ENCODE peak calls at places on chromosome 10, in five cellular contexts. G, O, P, L and W are unnamed samples.
A peak's percentile ranks its signal among the peaks of the same experiment; 100 is the strongest.

GRCh38 chr10:36636285-36636839 is 489.0 kb upstream of the ANKRD30A start:
- DNase-seq in G (no peak), L (no peak), P (no peak), O (no peak), W (no peak)

GRCh38 chr10:6299743-6300105 is 97.0 kb downstream of the PFKFB3 start:
- DNase-seq in P (no peak), O (no peak), G (no peak), L (no peak), W (no peak)

GRCh38 chr10:27742926-27743735 is 2.5 kb downstream of the MKX start:
- DNase-seq in G (peak; percentile 12), P (no peak), O (no peak), L (peak; percentile 49), W (no peak)

GRCh38 chr10:107740962-107741690 is 576.6 kb upstream of the SORCS1 start:
- DNase-seq in G (no peak), L (no peak), O (no peak), P (no peak), W (no peak)

GRCh38 chr10:73893386-73893785 is 17.5 kb upstream of the PLAU start:
- DNase-seq in P (no peak), G (no peak), L (no peak), O (no peak), W (no peak)

GRCh38 chr10:45592432-45592831 is 80.1 kb downstream of the ZFAND4 start:
- DNase-seq in P (no peak), L (no peak), O (no peak), G (no peak), W (peak; percentile 20)

GRCh38 chr10:62182595-62182994 is 86.0 kb downstream of the RTKN2 start:
- DNase-seq in L (no peak), P (no peak), O (no peak), G (no peak), W (no peak)

GRCh38 chr10:19767876-19768275 is 48.4 kb upstream of the PLXDC2 start:
- DNase-seq in G (no peak), O (no peak), P (no peak), L (no peak), W (no peak)

GRCh38 chr10:91313-91712 is 42.2 kb upstream of the TUBB8 start:
- DNase-seq in P (no peak), O (no peak), G (no peak), L (no peak), W (no peak)

GRCh38 chr10:132439424-132440163 is 42.6 kb downstream of the PWWP2B start:
- DNase-seq in O (no peak), P (no peak), G (no peak), L (no peak), W (no peak)

GRCh38 chr10:61931620-61932332 is 30.3 kb downstream of the ARID5B start:
- DNase-seq in P (no peak), L (no peak), O (no peak), G (no peak), W (no peak)

GRCh38 chr10:86064219-86064618 is 302.4 kb downstream of the GRID1 start:
- DNase-seq in L (no peak), O (no peak), P (peak; percentile 71), G (no peak), W (no peak)

GRCh38 chr10:23263441-23264164 is 71.5 kb downstream of the PTF1A start:
- DNase-seq in O (no peak), G (no peak), L (no peak), P (no peak), W (no peak)

GRCh38 chr10:131110241-131110783 is 201.2 kb downstream of the TCERG1L start:
- DNase-seq in O (no peak), G (no peak), L (no peak), P (no peak), W (no peak)

GRCh38 chr10:30637881-30638467 is 8.4 kb upstream of the LYZL2 start:
- DNase-seq in O (peak; percentile 70), G (no peak), P (no peak), L (no peak), W (peak; percentile 7)

GRCh38 chr10:71696635-71697326 is 22.8 kb downstream of the C10orf105 start:
- DNase-seq in L (peak; percentile 76), P (no peak), O (peak; percentile 55), G (peak; percentile 64), W (no peak)

GRCh38 chr10:100565206-100565985 is 29.7 kb downstream of the HIF1AN start:
- DNase-seq in O (no peak), L (no peak), P (peak; percentile 62), G (no peak), W (no peak)

GRCh38 chr10:125023269-125023668 is 81.3 kb downstream of the ZRANB1 start:
- DNase-seq in O (no peak), G (no peak), P (no peak), L (peak; percentile 44), W (no peak)

GRCh38 chr10:94402204-94403033 is at the start of gene TBC1D12:
- DNase-seq in G (no peak), O (peak; percentile 97), P (peak; percentile 97), L (peak; percentile 96), W (peak; percentile 97)

GRCh38 chr10:124680675-124681074 is 63.5 kb downstream of the FAM53B start:
- DNase-seq in O (peak; percentile 64), L (peak; percentile 80), P (no peak), G (no peak), W (no peak)

GRCh38 chr10:80487791-80488538 is 33.9 kb downstream of the TSPAN14 start:
- DNase-seq in P (no peak), L (peak; percentile 83), O (peak; percentile 69), G (no peak), W (no peak)

GRCh38 chr10:24209946-24210491 is 1.1 kb downstream of the KIAA1217 start:
- DNase-seq in L (no peak), G (peak; percentile 22), O (no peak), P (no peak), W (no peak)

GRCh38 chr10:63901916-63902315 is 380.7 kb downstream of the REEP3 start:
- DNase-seq in G (no peak), L (no peak), O (no peak), P (no peak), W (no peak)

GRCh38 chr10:31908157-31908556 is 20.5 kb downstream of the ARHGAP12 start:
- DNase-seq in G (no peak), L (no peak), P (no peak), O (no peak), W (no peak)

GRCh38 chr10:94760586-94761178 is 1.8 kb upstream of the CYP2C19 start:
- DNase-seq in O (no peak), G (no peak), P (no peak), L (no peak), W (no peak)

GRCh38 chr10:70558295-70558694 is 44.2 kb downstream of the PRF1 start:
- DNase-seq in O (no peak), L (no peak), P (no peak), G (no peak), W (no peak)

GRCh38 chr10:130577039-130577438 is 440.8 kb downstream of the GLRX3 start:
- DNase-seq in O (no peak), G (no peak), L (no peak), P (no peak), W (no peak)

GRCh38 chr10:114053946-114054345 is 10.3 kb downstream of the ADRB1 start:
- DNase-seq in O (no peak), P (no peak), G (no peak), L (no peak), W (no peak)

GRCh38 chr10:15197276-15197675 is 28.8 kb upstream of the NMT2 start:
- DNase-seq in P (no peak), L (no peak), G (no peak), O (no peak), W (no peak)

GRCh38 chr10:35784751-35785150 is 142.7 kb upstream of the FZD8 start:
- DNase-seq in P (no peak), G (no peak), L (no peak), O (no peak), W (peak; percentile 40)

GRCh38 chr10:3213758-3214545 is 41.4 kb upstream of the PITRM1 start:
- DNase-seq in L (no peak), P (no peak), G (no peak), O (no peak), W (no peak)

GRCh38 chr10:96228408-96229019 is 42.9 kb downstream of the BLNK start:
- DNase-seq in P (no peak), O (no peak), G (no peak), L (no peak), W (no peak)

GRCh38 chr10:22002531-22003110 is 909 bp downstream of the DNAJC1 start:
- DNase-seq in O (peak; percentile 10), G (peak; percentile 23), L (no peak), P (no peak), W (no peak)

GRCh38 chr10:78627254-78627795 is 441.4 kb upstream of the ZMIZ1 start:
- DNase-seq in L (no peak), O (no peak), P (no peak), G (no peak), W (no peak)

GRCh38 chr10:43890124-43890523 is 241.4 kb upstream of the ZNF32 start:
- DNase-seq in P (no peak), L (no peak), G (no peak), O (no peak), W (no peak)

GRCh38 chr10:129089341-129089740 is 377.7 kb upstream of the MGMT start:
- DNase-seq in L (no peak), P (no peak), G (no peak), O (no peak), W (no peak)

GRCh38 chr10:88565072-88565471 is 18.0 kb downstream of the RNLS start:
- DNase-seq in O (no peak), G (no peak), P (no peak), L (no peak), W (peak; percentile 62)

GRCh38 chr10:43703286-43703685 is 54.6 kb upstream of the ZNF32 start:
- DNase-seq in O (no peak), G (no peak), L (no peak), P (no peak), W (no peak)

GRCh38 chr10:13627459-13628310 is 40.9 kb downstream of the PRPF18 start:
- DNase-seq in L (no peak), P (no peak), O (no peak), G (no peak), W (no peak)